ENCODE peak calls at places on chromosomes 4 and X, in eight cellular contexts. K is astrocyte of the spinal cord; V is stimulated activated effector memory CD8-positive, alpha-beta T cell treated with anti-CD3 and anti-CD28 coated beads, Interleukin-12 subunit alpha, Interleukin-12 subunit beta, amount 100 ng/mL, for 72 hours; R is head of caudate nucleus; E is H1; Y is mucosa of descending colon; T is astrocyte of the hippocampus; D is fibroblast of mammary gland. F is an unnamed sample.

GRCh38 chr4:78951862-78952472 is 12.7 kb upstream of the PAQR3 start:
- DNase-seq in K (peak), R (no peak), T (peak), D (peak), V (no peak), Y (no peak), E (no peak), F (no peak)

GRCh38 chrX:13396887-13397286 is 77.0 kb upstream of the ATXN3L start:
- DNase-seq in T (no peak), D (peak), K (peak), E (no peak), Y (no peak), R (no peak), V (no peak), F (no peak)

GRCh38 chr4:122838034-122838433 is 11.4 kb downstream of the FGF2 start:
- DNase-seq in K (no peak), Y (no peak), V (no peak), R (no peak), E (no peak), D (no peak), T (no peak), F (no peak)

GRCh38 chrX:134240209-134240608 is 3.2 kb downstream of the CCDC160 start:
- DNase-seq in V (no peak), D (no peak), K (no peak), Y (no peak), T (no peak), E (no peak), R (no peak), F (no peak)

GRCh38 chr4:182236186-182236585 is 7.0 kb upstream of the TENM3 start:
- DNase-seq in V (no peak), T (no peak), R (no peak), D (no peak), K (no peak), E (no peak), Y (no peak), F (no peak)

GRCh38 chrX:38879631-38880220 is 78.5 kb downstream of the MID1IP1 start:
- DNase-seq in K (no peak), Y (peak), D (no peak), T (no peak), E (no peak), R (no peak), V (no peak), F (peak)

GRCh38 chr4:186840771-186841301 is 117.2 kb upstream of the FAT1 start:
- DNase-seq in Y (peak), R (no peak), T (no peak), E (no peak), D (peak), K (no peak), V (no peak), F (no peak)

GRCh38 chrX:151790421-151791160 is 56.0 kb downstream of the CNGA2 start:
- DNase-seq in D (no peak), Y (no peak), K (peak), V (no peak), R (no peak), T (peak), E (no peak), F (no peak)

GRCh38 chr4:76989391-76990061 is 40.0 kb downstream of the SEPTIN11 start:
- DNase-seq in T (no peak), E (no peak), D (no peak), V (peak), Y (peak), R (no peak), K (no peak), F (no peak)

GRCh38 chr4:36159208-36159607 is 85.1 kb downstream of the ARAP2 start:
- DNase-seq in R (no peak), V (no peak), Y (no peak), T (no peak), E (peak), K (no peak), D (no peak), F (no peak)

GRCh38 chr4:182567119-182567518 is 323.9 kb downstream of the TENM3 start:
- DNase-seq in D (no peak), T (no peak), E (no peak), R (no peak), V (no peak), K (no peak), Y (no peak), F (no peak)

GRCh38 chr4:38948551-38948950 is 80.9 kb downstream of the FAM114A1 start:
- DNase-seq in D (peak), E (no peak), T (peak), K (peak), V (no peak), Y (peak), R (no peak), F (no peak)

F was measured in NCI-H774.